ENCODE peak calls at places on chromosomes 4 and X, in five cellular contexts. G is CD8-positive, alpha-beta memory T cell; X is GM23338; K is left lung; Y is tibial nerve. H is an unnamed sample.
A peak's percentile ranks its signal among the peaks of the same experiment; 100 is the strongest.

GRCh38 chr4:140876597-140877364 is 120.6 kb upstream of the TBC1D9 start:
- DNase-seq in G (no peak), X (no peak), K (no peak), Y (no peak), H (no peak)

GRCh38 chrX:72272868-72273267 is 4.2 kb downstream of the RPS4X start:
- DNase-seq in G (no peak), X (no peak), K (no peak), Y (no peak), H (no peak)

GRCh38 chr4:154822775-154823174 is 41.7 kb downstream of the RBM46 start:
- DNase-seq in G (no peak), X (no peak), K (no peak), Y (no peak), H (no peak)

GRCh38 chrX:55008571-55009358 is 8.6 kb downstream of the APEX2 start:
- DNase-seq in G (no peak), X (no peak), K (no peak), Y (no peak), H (no peak)

GRCh38 chrX:106959897-106960296 is 39.7 kb downstream of the CLDN2 start:
- DNase-seq in G (no peak), X (peak; percentile 36), K (no peak), Y (no peak), H (no peak)

GRCh38 chrX:47420264-47420663 is 49.9 kb downstream of the ZNF157 start:
- DNase-seq in G (no peak), X (no peak), K (no peak), Y (no peak), H (no peak)

GRCh38 chrX:298993-299392 is 17.8 kb downstream of the PLCXD1 start:
- DNase-seq in G (peak; percentile 42), X (no peak), K (peak; percentile 24), Y (no peak), H (peak; percentile 70)

GRCh38 chr4:53928825-53929224 is 135.6 kb downstream of the CHIC2 start:
- DNase-seq in G (no peak), X (no peak), K (no peak), Y (no peak), H (no peak)

GRCh38 chrX:103002576-103002975 is 61.4 kb downstream of the BEX1 start:
- DNase-seq in G (no peak), X (no peak), K (no peak), Y (no peak), H (no peak)

GRCh38 chr4:137387924-137388323 is 144.4 kb downstream of the PCDH18 start:
- DNase-seq in G (no peak), X (no peak), K (no peak), Y (no peak), H (no peak)

GRCh38 chr4:137545461-137545861 is 13.2 kb upstream of the PCDH18 start:
- DNase-seq in G (no peak), X (peak; percentile 40), K (no peak), Y (peak; percentile 52), H (no peak)

GRCh38 chr4:145878501-145879435 is 59.9 kb downstream of the ZNF827 start:
- DNase-seq in G (no peak), X (no peak), K (no peak), Y (no peak), H (no peak)

GRCh38 chr4:61201562-61202099 is 1.5 kb downstream of the ADGRL3 start:
- DNase-seq in G (no peak), X (peak; percentile 50), K (no peak), Y (no peak), H (no peak)

GRCh38 chrX:70454441-70455365 is 10.1 kb downstream of the DLG3 start:
- DNase-seq in G (peak; percentile 86), X (peak; percentile 95), K (peak; percentile 81), Y (peak; percentile 57), H (peak; percentile 69)

GRCh38 chr4:67393699-67394281 is 151.5 kb downstream of the CENPC start:
- DNase-seq in G (no peak), X (peak; percentile 67), K (no peak), Y (peak; percentile 68), H (no peak)

GRCh38 chr4:158182736-158183135 is 9.9 kb upstream of the GASK1B start:
- DNase-seq in G (no peak), X (peak; percentile 12), K (no peak), Y (no peak), H (peak; percentile 51)

GRCh38 chr4:91288702-91289311 is 1015.0 kb upstream of the GRID2 start:
- DNase-seq in G (no peak), X (peak; percentile 45), K (no peak), Y (no peak), H (no peak)

GRCh38 chr4:114277690-114278089 is 298.2 kb upstream of the ARSJ start:
- DNase-seq in G (no peak), X (no peak), K (no peak), Y (no peak), H (no peak)

GRCh38 chr4:125104616-125105015 is 210.1 kb upstream of the FAT4 start:
- DNase-seq in G (no peak), X (no peak), K (no peak), Y (no peak), H (no peak)

GRCh38 chr4:80489798-80490197 is 154.3 kb downstream of the CFAP299 start:
- DNase-seq in G (no peak), X (no peak), K (no peak), Y (no peak), H (no peak)

GRCh38 chr4:80486603-80487002 is 151.1 kb downstream of the CFAP299 start:
- DNase-seq in G (no peak), X (peak; percentile 41), K (no peak), Y (no peak), H (no peak)

GRCh38 chr4:80484707-80485106 is 149.2 kb downstream of the CFAP299 start:
- DNase-seq in G (no peak), X (no peak), K (no peak), Y (no peak), H (no peak)
- H3K4me1 ChIP-seq in G (peaks cover 1% of the 10 kb centered on the region), X (peaks cover 14% of the 10 kb centered on the region), K (no peaks in the 10 kb centered on the region), Y (no peaks in the 10 kb centered on the region), H (no peaks in the 10 kb centered on the region)

GRCh38 chrX:37677765-37678164 is 7.8 kb upstream of the XK start:
- DNase-seq in G (no peak), X (no peak), K (no peak), Y (no peak), H (no peak)

GRCh38 chrX:37679230-37679629 is 6.4 kb upstream of the XK start:
- DNase-seq in G (no peak), X (no peak), K (no peak), Y (no peak), H (no peak)

GRCh38 chrX:37677243-37677642 is 8.3 kb upstream of the XK start:
- DNase-seq in G (no peak), X (no peak), K (no peak), Y (no peak), H (no peak)

GRCh38 chrX:37679888-37680287 is 5.7 kb upstream of the XK start:
- DNase-seq in G (no peak), X (no peak), K (no peak), Y (no peak), H (no peak)

DNA sequence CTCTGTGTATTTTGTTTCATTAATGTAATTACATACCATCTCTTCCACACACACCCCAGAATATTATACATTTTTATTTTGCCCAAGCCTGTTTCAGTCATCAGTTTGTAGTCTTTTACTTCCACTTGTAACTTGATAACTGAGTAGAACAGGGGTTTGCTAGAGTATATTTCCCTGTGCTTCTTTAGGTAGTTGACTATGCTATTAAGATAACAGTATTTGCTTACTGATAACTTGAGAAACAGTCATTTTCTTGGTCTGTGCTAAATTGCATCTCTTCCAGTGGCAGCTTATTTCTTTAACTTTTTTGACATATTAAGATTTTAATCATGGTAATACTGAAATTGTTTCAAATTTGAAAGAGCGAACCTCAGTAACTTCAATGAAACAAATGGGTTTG is 7.0 kb upstream of the XK start:
- DNase-seq in G (no peak), X (no peak), K (no peak), Y (no peak), H (no peak)
- H3K4me1 ChIP-seq in G (no peaks in the 10 kb centered on the region), X (no peaks in the 10 kb centered on the region), K (no peaks in the 10 kb centered on the region), Y (no peaks in the 10 kb centered on the region), H (no peaks in the 10 kb centered on the region)

GRCh38 chr4:7049739-7050138 is 6.6 kb downstream of the TADA2B start:
- DNase-seq in G (peak; percentile 30), X (no peak), K (no peak), Y (no peak), H (peak; percentile 63)

GRCh38 chr4:7051905-7052304 is 8.7 kb downstream of the TADA2B start:
- DNase-seq in G (peak; percentile 42), X (no peak), K (no peak), Y (no peak), H (peak; percentile 71)

GRCh38 chr4:7049295-7049694 is 6.1 kb downstream of the TADA2B start:
- DNase-seq in G (peak; percentile 23), X (no peak), K (no peak), Y (no peak), H (peak; percentile 20)

GRCh38 chr4:7051144-7051495 is 7.9 kb downstream of the TADA2B start:
- DNase-seq in G (peak; percentile 15), X (no peak), K (no peak), Y (no peak), H (no peak)

DNA sequence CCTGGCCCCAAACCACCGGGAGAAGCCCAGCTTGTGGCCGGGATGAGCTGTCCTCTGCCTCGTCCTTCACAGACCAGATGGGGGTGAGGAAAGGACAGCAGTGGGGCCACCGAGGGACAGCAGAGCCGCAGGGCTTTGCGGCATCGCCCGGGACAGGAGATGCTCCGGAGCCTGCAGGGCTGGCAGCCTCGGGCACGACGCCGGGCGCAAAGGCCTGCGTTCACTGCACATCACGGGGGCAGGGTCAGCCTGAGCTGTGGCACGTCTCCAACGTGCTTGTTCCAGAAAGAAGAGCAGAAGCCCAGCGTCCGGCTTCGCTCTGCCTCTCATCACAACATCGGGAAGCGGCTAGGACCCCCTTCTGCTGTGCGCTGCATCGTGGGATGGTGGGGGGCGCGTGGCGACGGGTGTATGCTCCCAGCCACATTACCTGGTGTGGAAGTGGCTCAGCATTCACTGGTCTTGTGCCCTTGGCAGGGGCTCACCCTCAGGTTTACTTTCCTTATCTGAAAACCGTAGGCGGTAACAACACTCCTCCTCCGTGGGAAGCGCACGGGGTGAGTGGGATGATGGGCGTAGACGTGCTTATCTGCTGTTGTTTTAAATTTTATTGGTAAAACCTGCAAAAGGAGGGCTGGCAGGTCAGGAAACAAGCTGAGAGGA is 7.4 kb downstream of the TADA2B start:
- DNase-seq in G (peak; percentile 39), X (no peak), K (no peak), Y (no peak), H (no peak)
- H3K4me1 ChIP-seq in G (peaks cover 34% of the 10 kb centered on the region), X (no peaks in the 10 kb centered on the region), K (peaks cover 6% of the 10 kb centered on the region), Y (peaks cover 9% of the 10 kb centered on the region), H (no peaks in the 10 kb centered on the region)

GRCh38 chrX:40083979-40084359 is 13.8 kb downstream of the BCOR start:
- DNase-seq in G (no peak), X (no peak), K (no peak), Y (no peak), H (no peak)

GRCh38 chrX:40084471-40084870 is 13.3 kb downstream of the BCOR start:
- DNase-seq in G (no peak), X (no peak), K (no peak), Y (no peak), H (no peak)

GRCh38 chrX:40086569-40087335 is 11.0 kb downstream of the BCOR start:
- DNase-seq in G (no peak), X (no peak), K (no peak), Y (no peak), H (no peak)

GRCh38 chrX:40085086-40085551 is 12.6 kb downstream of the BCOR start:
- DNase-seq in G (no peak), X (no peak), K (no peak), Y (no peak), H (no peak)

GRCh38 chrX:40085714-40086113 is 12.0 kb downstream of the BCOR start:
- DNase-seq in G (no peak), X (no peak), K (peak; percentile 36), Y (no peak), H (peak; percentile 71)
- H3K4me1 ChIP-seq in G (peaks cover 52% of the 10 kb centered on the region), X (peaks cover 63% of the 10 kb centered on the region), K (peaks cover 1% of the 10 kb centered on the region), Y (peaks cover 30% of the 10 kb centered on the region), H (no peaks in the 10 kb centered on the region)

H was measured in aorta.